ENCODE peak calls at places on chromosomes 7 and 10, in seven cellular contexts. L is K562, Y is HepG2, B is transverse colon, W is stomach, R is esophagus muscularis mucosa, Q is SK-N-SH. D is an unnamed sample.

GRCh38 chr10:72335394-72336258 is 19.1 kb downstream of the DNAJB12 start:
- DNase-seq in L (no peak), Y (no peak), B (peak), W (peak), R (no peak), Q (peak), D (no peak)

GRCh38 chr10:48750019-48750418 is 65.3 kb downstream of the WDFY4 start:
- DNase-seq in L (no peak), Y (no peak), B (no peak), W (no peak), R (peak), Q (no peak), D (no peak)

GRCh38 chr10:24957624-24958435 is 5.4 kb upstream of the PRTFDC1 start:
- DNase-seq in L (no peak), Y (no peak), B (no peak), W (no peak), R (peak), Q (no peak), D (no peak)

GRCh38 chr7:73941836-73942551 is 81.0 kb downstream of the TMEM270 start:
- DNase-seq in L (no peak), Y (peak), B (no peak), W (no peak), R (no peak), Q (no peak), D (no peak)

GRCh38 chr10:47425813-47426419 is 41.8 kb upstream of the ZNF488 start:
- DNase-seq in L (no peak), Y (no peak), B (no peak), W (no peak), R (no peak), Q (no peak), D (peak)

GRCh38 chr10:128324058-128324457 is 197.8 kb upstream of the MKI67 start:
- DNase-seq in L (peak), Y (peak), B (peak), W (no peak), R (peak), Q (no peak), D (no peak)

GRCh38 chr7:138449580-138449979 is 10.5 kb upstream of the TRIM24 start:
- DNase-seq in L (no peak), Y (no peak), B (no peak), W (no peak), R (peak), Q (peak), D (no peak)

GRCh38 chr7:138197306-138197640 is 121.0 kb downstream of the AKR1D1 start:
- DNase-seq in L (no peak), Y (no peak), B (no peak), W (no peak), R (no peak), Q (no peak), D (no peak)

GRCh38 chr7:7516156-7516555 is 19.5 kb downstream of the COL28A1 start:
- DNase-seq in L (no peak), Y (peak), B (no peak), W (no peak), R (no peak), Q (no peak), D (no peak)

GRCh38 chr7:112009081-112009480 is 197.1 kb downstream of the DOCK4 start:
- DNase-seq in L (no peak), Y (peak), B (no peak), W (no peak), R (no peak), Q (no peak), D (no peak)

GRCh38 chr10:102616071-102616770 is 28.1 kb upstream of the TRIM8 start:
- DNase-seq in L (no peak), Y (no peak), B (peak), W (no peak), R (no peak), Q (no peak), D (no peak)

GRCh38 chr10:102455893-102456471 is 4.6 kb upstream of the C10orf95 start:
- DNase-seq in L (no peak), Y (no peak), B (peak), W (no peak), R (no peak), Q (no peak), D (no peak)

GRCh38 chr7:1925349-1925748 is 255.3 kb downstream of the ELFN1 start:
- DNase-seq in L (peak), Y (peak), B (no peak), W (no peak), R (no peak), Q (no peak), D (no peak)

GRCh38 chr7:22121702-22122474 is 176.2 kb upstream of the CDCA7L start:
- DNase-seq in L (no peak), Y (no peak), B (no peak), W (no peak), R (no peak), Q (no peak), D (no peak)

GRCh38 chr10:129522041-129522585 is 55.1 kb downstream of the MGMT start:
- DNase-seq in L (no peak), Y (no peak), B (no peak), W (no peak), R (no peak), Q (no peak), D (no peak)

GRCh38 chr10:79027147-79028055 is 41.4 kb upstream of the ZMIZ1 start:
- DNase-seq in L (peak), Y (no peak), B (no peak), W (no peak), R (no peak), Q (no peak), D (peak)

GRCh38 chr10:34655286-34656170 is 159.6 kb downstream of the PARD3 start:
- DNase-seq in L (peak), Y (peak), B (peak), W (peak), R (no peak), Q (peak), D (no peak)

DNA sequence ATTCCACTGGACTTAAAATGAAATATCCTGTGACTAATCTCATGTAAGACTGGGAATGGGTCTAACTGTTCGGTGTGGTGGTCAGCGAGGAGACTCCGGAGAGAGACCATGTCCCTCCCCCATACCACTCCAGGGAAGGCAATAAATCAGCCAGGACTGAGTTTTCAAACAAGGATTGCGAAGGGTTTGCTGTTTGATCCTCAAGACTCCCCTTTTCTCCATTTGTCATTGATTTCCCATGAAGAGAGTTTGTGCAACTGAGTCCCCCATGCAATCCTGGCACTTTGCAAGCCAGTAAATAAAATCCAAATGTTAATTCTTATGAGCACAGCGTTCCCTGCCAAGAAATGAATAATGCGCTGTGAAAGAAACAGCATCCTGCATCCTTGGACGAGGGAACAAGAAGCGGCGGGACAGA is 128.5 kb upstream of the HABP2 start:
- DNase-seq in L (no peak), Y (no peak), B (no peak), W (no peak), R (no peak), Q (no peak), D (no peak)
- TF ChIP-seq POLR2AphosphoS5 in L (no peak), Y (no peak), B (no peak), W (peak), R (no peak), Q (no peak), D (no peak)

DNA sequence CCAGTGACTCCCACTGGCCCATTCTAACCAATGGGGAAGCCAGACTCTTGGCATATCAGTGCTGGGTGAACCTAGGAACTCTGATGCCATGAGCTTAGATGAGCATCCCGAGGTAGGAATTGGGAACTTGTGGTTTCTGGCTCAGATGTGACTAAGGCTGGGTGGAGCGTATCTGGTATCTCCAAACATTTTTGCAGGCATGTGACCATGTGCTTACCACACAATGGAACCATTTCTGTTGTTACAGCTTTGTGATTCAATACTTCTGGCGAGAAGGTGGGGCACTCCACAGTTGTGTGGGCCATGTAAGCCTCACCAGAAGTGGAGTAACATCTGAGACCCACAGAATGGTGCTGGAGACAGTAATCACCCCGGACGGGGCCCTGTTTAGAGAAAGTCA is 2.6 kb upstream of the AVPI1 start:
- DNase-seq in L (peak), Y (no peak), B (no peak), W (peak), R (no peak), Q (no peak), D (peak)
- TF ChIP-seq EP300 in L (no peak), Y (no peak), B (no peak), W (no peak), R (no peak), Q (no peak), D (no peak)

GRCh38 chr7:50281680-50282445 is 22.7 kb upstream of the IKZF1 start:
- DNase-seq in L (no peak), Y (no peak), B (no peak), W (no peak), R (no peak), Q (no peak), D (no peak)
- TF ChIP-seq POLR2AphosphoS5 in L (no peak), Y (no peak), B (no peak), W (no peak), R (no peak), Q (no peak), D (no peak)

GRCh38 chr10:18980084-18980629 is 68.4 kb upstream of the MALRD1 start:
- DNase-seq in L (no peak), Y (no peak), B (no peak), W (no peak), R (no peak), Q (no peak), D (no peak)

DNA sequence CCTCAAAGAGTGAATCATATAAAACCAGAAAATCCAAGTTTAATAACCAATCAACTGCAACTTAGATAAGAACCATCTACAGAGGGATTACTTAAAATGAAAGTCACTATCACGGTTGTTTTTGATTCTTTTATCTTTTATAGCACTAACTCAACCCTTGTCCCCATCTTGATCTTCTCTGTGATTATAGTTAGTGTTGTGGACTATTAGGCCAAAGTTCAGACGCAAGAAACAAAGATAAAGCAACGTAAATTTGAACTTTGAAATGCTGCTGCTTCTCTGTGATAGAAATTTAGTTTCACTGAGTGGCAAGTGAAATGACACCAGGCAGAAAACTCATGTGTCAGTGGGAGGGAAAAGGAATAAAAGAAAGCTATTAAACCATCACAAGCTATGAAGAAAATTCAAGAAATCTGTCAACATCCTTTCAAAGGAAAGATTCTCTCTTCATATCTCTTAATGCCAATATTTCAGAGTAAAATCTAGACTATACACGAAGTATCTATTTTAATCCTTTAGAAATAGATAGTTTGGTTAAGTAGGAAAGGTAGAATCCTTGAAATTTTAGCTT is 71.8 kb upstream of the MALRD1 start:
- DNase-seq in L (no peak), Y (no peak), B (no peak), W (no peak), R (no peak), Q (no peak), D (no peak)
- TF ChIP-seq EP300 in L (no peak), Y (no peak), B (no peak), W (no peak), R (no peak), Q (no peak), D (no peak)

GRCh38 chr10:118276203-118276602 is 65.9 kb downstream of the FAM204A start:
- DNase-seq in L (no peak), Y (no peak), B (peak), W (no peak), R (no peak), Q (no peak), D (no peak)
- TF ChIP-seq POLR2AphosphoS5 in L (no peak), Y (no peak), B (peak), W (no peak), R (peak), Q (no peak), D (no peak)

GRCh38 chr7:102473271-102473991 is 5.3 kb downstream of the POLR2J start:
- DNase-seq in L (no peak), Y (no peak), B (no peak), W (no peak), R (no peak), Q (no peak), D (peak)
- TF ChIP-seq EP300 in L (no peak), Y (no peak), B (no peak), W (no peak), R (no peak), Q (no peak), D (no peak)

GRCh38 chr10:3537518-3537917 is 247.5 kb downstream of the KLF6 start:
- DNase-seq in L (no peak), Y (no peak), B (no peak), W (no peak), R (no peak), Q (no peak), D (no peak)

GRCh38 chr10:3542185-3542611 is 242.8 kb downstream of the KLF6 start:
- DNase-seq in L (no peak), Y (no peak), B (no peak), W (no peak), R (no peak), Q (no peak), D (no peak)

GRCh38 chr10:3539696-3540383 is 245.2 kb downstream of the KLF6 start:
- DNase-seq in L (no peak), Y (no peak), B (no peak), W (no peak), R (no peak), Q (no peak), D (no peak)

GRCh38 chr10:3538291-3538849 is 246.6 kb downstream of the KLF6 start:
- DNase-seq in L (no peak), Y (no peak), B (no peak), W (no peak), R (no peak), Q (no peak), D (no peak)

GRCh38 chr10:3538850-3539531 is 246.0 kb downstream of the KLF6 start:
- DNase-seq in L (no peak), Y (no peak), B (no peak), W (peak), R (no peak), Q (no peak), D (no peak)
- TF ChIP-seq POLR2AphosphoS5 in L (no peak), Y (no peak), B (peak), W (peak), R (peak), Q (peak), D (peak)

D was measured in suprapubic skin.